ENCODE peak calls at places on chromosomes 1 and 21, in eight cellular contexts. K, B, G, Q, J, R, F and M are unnamed samples. For H3K36me3, the result is how much of the 10 kb centered on the place peaks cover.

GRCh38 chr21:28663111-28663693 is 329.5 kb downstream of the LTN1 start:
- DNase-seq in G (no peak), B (no peak), K (no peak), F (no peak), R (no peak), Q (no peak), J (no peak), M (no peak)

GRCh38 chr1:236947794-236948193 is 56.4 kb downstream of the MT1HL1 start:
- DNase-seq in J (no peak), G (no peak), B (no peak), Q (no peak), K (no peak), R (no peak), F (no peak), M (peak)

GRCh38 chr1:204523605-204524215 is 7.5 kb downstream of the MDM4 start:
- DNase-seq in K (peak), B (no peak), G (no peak), Q (no peak), F (no peak), J (no peak), R (no peak), M (no peak)

GRCh38 chr1:10664251-10664650 is 132.2 kb downstream of the CASZ1 start:
- DNase-seq in G (no peak), J (no peak), K (no peak), Q (no peak), B (no peak), F (no peak), R (no peak), M (peak)

GRCh38 chr1:109241344-109241743 is 8.0 kb upstream of the CELSR2 start:
- DNase-seq in K (no peak), F (no peak), G (peak), B (no peak), Q (no peak), J (no peak), R (no peak), M (peak)

GRCh38 chr1:71650126-71650525 is 569.3 kb upstream of the ZRANB2 start:
- DNase-seq in G (no peak), F (no peak), B (no peak), Q (no peak), K (no peak), R (no peak), J (no peak), M (no peak)

GRCh38 chr1:202237052-202237451 is 43.5 kb downstream of the LGR6 start:
- DNase-seq in Q (peak), B (no peak), G (peak), F (peak), K (peak), R (no peak), J (peak), M (peak)

GRCh38 chr1:234611153-234611798 is 1.3 kb upstream of the IRF2BP2 start:
- DNase-seq in G (no peak), R (no peak), B (peak), J (no peak), F (peak), Q (peak), K (peak), M (no peak)

GRCh38 chr1:206482611-206483010 is 12.3 kb downstream of the IKBKE start:
- DNase-seq in B (no peak), F (no peak), G (no peak), R (no peak), J (no peak), Q (no peak), K (peak), M (no peak)

GRCh38 chr1:83639785-83640184 is 359.1 kb downstream of the TTLL7 start:
- DNase-seq in G (no peak), B (no peak), K (no peak), F (no peak), R (no peak), J (no peak), Q (no peak), M (no peak)

GRCh38 chr1:218658294-218658693 is 313.2 kb downstream of the TGFB2 start:
- DNase-seq in K (no peak), Q (no peak), F (no peak), R (no peak), G (no peak), B (no peak), J (no peak), M (no peak)

GRCh38 chr21:26846036-26846931 is 1.1 kb upstream of the ADAMTS1 start:
- DNase-seq in J (peak), G (no peak), K (peak), Q (peak), F (peak), B (peak), R (peak), M (peak)

GRCh38 chr1:20588634-20589225 is at the start of gene CDA:
- DNase-seq in Q (peak), B (no peak), K (peak), J (peak), G (no peak), F (no peak), R (peak), M (peak)

GRCh38 chr1:212595787-212596714 is 12.5 kb upstream of the ATF3 start:
- DNase-seq in F (peak), B (peak), K (peak), R (no peak), J (no peak), G (peak), Q (peak), M (peak)

GRCh38 chr1:113981962-113982931 is 3.0 kb downstream of the OLFML3 start:
- DNase-seq in F (peak), K (peak), R (no peak), J (no peak), B (peak), G (no peak), Q (peak), M (peak)

GRCh38 chr1:46131727-46132528 is 501 bp downstream of the PIK3R3 start:
- DNase-seq in R (peak), B (peak), G (peak), F (peak), Q (peak), J (no peak), K (peak), M (peak)

GRCh38 chr1:200907611-200908097 is 13.0 kb downstream of the INAVA start:
- DNase-seq in R (peak), G (no peak), J (no peak), K (no peak), B (no peak), Q (no peak), F (no peak), M (no peak)

GRCh38 chr1:151166506-151166956 is 587 bp downstream of the SCNM1 start:
- DNase-seq in B (no peak), Q (peak), K (peak), F (peak), J (no peak), G (no peak), R (no peak), M (no peak)

GRCh38 chr21:37765501-37765900 is 150.8 kb downstream of the KCNJ6 start:
- DNase-seq in J (no peak), Q (no peak), R (no peak), F (no peak), K (peak), G (no peak), B (no peak), M (no peak)

GRCh38 chr1:1890506-1891348 is at the start of gene GNB1:
- DNase-seq in G (peak), J (peak), B (peak), K (peak), Q (peak), R (peak), F (peak), M (peak)

GRCh38 chr1:19045898-19046889 is 89.7 kb upstream of the IFFO2 start:
- DNase-seq in Q (no peak), J (peak), B (no peak), K (no peak), G (no peak), R (no peak), F (no peak), M (no peak)

GRCh38 chr21:36686955-36687354 is 12.0 kb upstream of the SIM2 start:
- DNase-seq in J (no peak), R (no peak), G (no peak), F (no peak), K (no peak), Q (no peak), B (no peak), M (no peak)

GRCh38 chr1:206912445-206913095 is 9.2 kb downstream of the FCMR start:
- DNase-seq in J (peak), B (peak), G (peak), F (peak), R (no peak), K (peak), Q (peak), M (peak)

GRCh38 chr1:23368562-23369334 is 888 bp downstream of the ZNF436 start:
- DNase-seq in Q (peak), F (peak), G (peak), R (peak), K (peak), J (peak), B (peak), M (peak)

GRCh38 chr1:49686107-49686506 is 337.6 kb downstream of the AGBL4 start:
- DNase-seq in F (no peak), R (no peak), K (no peak), G (no peak), J (peak), Q (peak), B (no peak), M (no peak)

GRCh38 chr21:43188712-43189151 is 19.9 kb downstream of the CRYAA start:
- DNase-seq in Q (no peak), R (no peak), B (peak), J (peak), F (no peak), G (no peak), K (no peak), M (peak)

GRCh38 chr1:64915381-64916274 is 50.7 kb downstream of the JAK1 start:
- DNase-seq in K (peak), B (no peak), G (no peak), R (peak), Q (no peak), F (peak), J (no peak), M (no peak)

GRCh38 chr21:45102391-45102932 is 28.1 kb downstream of the ADARB1 start:
- DNase-seq in F (peak), Q (no peak), R (no peak), J (no peak), G (no peak), K (peak), B (no peak), M (no peak)

GRCh38 chr1:39230261-39231190 is 26.0 kb downstream of the MACF1 start:
- DNase-seq in K (no peak), B (peak), R (no peak), F (no peak), Q (no peak), G (no peak), J (no peak), M (peak)

GRCh38 chr1:101239095-101240040 is 2.5 kb downstream of the S1PR1 start:
- DNase-seq in G (no peak), K (no peak), B (no peak), Q (no peak), J (peak), F (no peak), R (no peak), M (no peak)

GRCh38 chr1:41521766-41522165 is 37.3 kb upstream of the EDN2 start:
- DNase-seq in R (no peak), F (no peak), G (no peak), J (no peak), K (no peak), B (no peak), Q (no peak), M (peak)

GRCh38 chr1:162065016-162065415 is 4.5 kb upstream of the NOS1AP start:
- DNase-seq in J (no peak), B (no peak), K (no peak), R (no peak), Q (no peak), F (no peak), G (no peak), M (no peak)

GRCh38 chr1:197659175-197659574 is 116.1 kb downstream of the DENND1B start:
- DNase-seq in Q (no peak), G (no peak), K (no peak), B (no peak), F (no peak), J (no peak), R (no peak), M (no peak)

GRCh38 chr1:7490576-7490975 is 280.5 kb upstream of the VAMP3 start:
- DNase-seq in G (no peak), J (no peak), R (no peak), K (no peak), F (no peak), B (no peak), Q (no peak), M (no peak)

GRCh38 chr21:18617291-18617690 is 213.7 kb upstream of the TMPRSS15 start:
- DNase-seq in J (no peak), B (no peak), K (no peak), R (no peak), G (no peak), F (no peak), Q (no peak), M (no peak)

GRCh38 chr1:234433563-234434285 is 45.3 kb downstream of the TARBP1 start:
- DNase-seq in R (no peak), K (peak), J (no peak), B (no peak), Q (no peak), F (peak), G (peak), M (no peak)

GRCh38 chr1:69929278-69930057 is 275.9 kb downstream of the LRRC40 start:
- DNase-seq in G (no peak), R (no peak), F (no peak), Q (no peak), K (peak), J (no peak), B (no peak), M (no peak)

DNA sequence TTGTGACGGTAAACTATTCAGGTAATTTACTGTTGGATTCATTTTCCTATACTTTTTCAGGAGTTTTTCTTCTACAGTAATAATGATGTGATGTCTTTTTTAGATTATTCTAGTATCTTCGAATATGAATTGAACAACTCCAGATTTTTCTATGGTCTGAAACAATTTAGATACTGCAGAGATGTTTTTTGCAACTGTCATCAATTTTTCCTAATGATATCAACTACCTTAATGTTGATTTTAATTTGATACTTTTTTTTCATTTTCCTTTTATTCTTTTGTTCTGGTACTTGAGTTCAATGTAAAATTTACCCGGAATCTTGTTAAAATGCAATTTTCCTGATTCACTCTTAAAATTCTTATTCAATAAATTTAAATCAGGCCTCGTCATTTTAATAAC is 110.4 kb downstream of the KCNT2 start:
- DNase-seq in R (no peak), B (no peak), J (no peak), F (no peak), Q (no peak), K (no peak), G (no peak), M (no peak)
- H3K36me3 ChIP-seq in R (under half), B (under half), J (under half), F (under half), Q (under half), K (under half), G (under half), M (under half)

GRCh38 chr1:225410036-225410435 is 17.8 kb downstream of the LBR start:
- DNase-seq in J (no peak), R (no peak), K (no peak), F (no peak), G (no peak), Q (no peak), B (no peak), M (no peak)
- H3K36me3 ChIP-seq in J (under half), R (under half), K (under half), F (under half), G (half or more), Q (half or more), B (under half), M (under half)

GRCh38 chr1:24652382-24652781 is 9.3 kb downstream of the SRRM1 start:
- DNase-seq in R (no peak), F (no peak), J (peak), Q (no peak), G (no peak), K (no peak), B (no peak), M (no peak)

GRCh38 chr1:24654011-24654410 is 10.9 kb downstream of the SRRM1 start:
- DNase-seq in K (no peak), G (no peak), Q (no peak), B (no peak), F (no peak), R (no peak), J (no peak), M (no peak)

GRCh38 chr1:24643362-24644346 is 552 bp downstream of the SRRM1 start:
- DNase-seq in F (no peak), Q (peak), K (peak), G (peak), J (peak), R (no peak), B (no peak), M (peak)

GRCh38 chr1:24648919-24649318 is 5.8 kb downstream of the SRRM1 start:
- DNase-seq in K (no peak), J (no peak), Q (no peak), B (no peak), R (no peak), F (no peak), G (no peak), M (no peak)
- H3K36me3 ChIP-seq in K (half or more), J (half or more), Q (half or more), B (under half), R (under half), F (half or more), G (half or more), M (half or more)

GRCh38 chr1:117495068-117495467 is 110.8 kb upstream of the TENT5C start:
- DNase-seq in B (no peak), G (no peak), R (no peak), Q (no peak), J (no peak), F (no peak), K (no peak), M (no peak)

GRCh38 chr1:117499071-117499470 is 106.8 kb upstream of the TENT5C start:
- DNase-seq in Q (no peak), G (no peak), R (no peak), J (no peak), F (no peak), K (no peak), B (no peak), M (no peak)

DNA sequence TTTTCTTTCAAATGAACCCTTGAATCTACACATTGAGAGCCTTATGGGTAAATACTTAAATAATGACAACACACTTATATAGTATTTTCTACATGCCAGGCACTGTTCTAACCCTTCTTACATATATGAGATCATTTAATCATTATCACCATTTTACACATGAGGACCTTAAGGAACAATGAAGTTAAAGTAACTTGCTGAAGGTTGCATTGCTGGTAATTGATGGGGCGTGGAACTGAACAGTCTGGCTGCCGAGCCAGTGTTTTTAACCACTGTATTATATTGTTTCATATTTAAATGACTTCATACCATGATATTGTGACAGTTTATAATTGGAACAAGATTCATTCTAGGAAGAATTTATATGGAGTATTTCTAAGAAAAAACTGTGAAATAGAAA is 111.9 kb upstream of the TENT5C start:
- DNase-seq in B (no peak), Q (no peak), J (no peak), R (no peak), G (no peak), K (no peak), F (no peak), M (no peak)
- H3K36me3 ChIP-seq in B (under half), Q (under half), J (under half), R (under half), G (under half), K (under half), F (under half), M (under half)

GRCh38 chr1:54247858-54248257 is 47.9 kb downstream of the MRPL37 start:
- DNase-seq in K (no peak), Q (no peak), R (no peak), J (no peak), B (no peak), F (no peak), G (no peak), M (no peak)
- H3K36me3 ChIP-seq in K (under half), Q (under half), R (under half), J (under half), B (under half), F (under half), G (half or more), M (under half)

DNA sequence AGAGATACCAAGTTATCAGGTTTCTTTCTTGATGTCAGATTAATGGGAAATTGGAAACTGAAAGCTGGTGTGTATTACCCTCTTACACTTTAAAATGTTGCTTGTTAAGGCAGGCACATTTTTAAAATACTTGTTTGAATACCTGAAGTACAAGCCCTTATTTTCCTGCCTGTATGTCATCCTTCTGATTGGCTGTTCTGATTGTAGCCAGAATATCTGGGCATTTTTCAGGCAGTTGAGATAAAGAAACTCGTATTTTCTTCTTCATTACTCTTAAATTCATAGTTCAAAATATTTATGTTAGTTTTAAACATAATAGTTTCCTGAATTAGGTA is 72.3 kb downstream of the DISP1 start:
- DNase-seq in K (no peak), J (no peak), R (no peak), G (no peak), B (no peak), F (no peak), Q (no peak), M (no peak)
- H3K36me3 ChIP-seq in K (under half), J (under half), R (under half), G (under half), B (under half), F (under half), Q (under half), M (under half)

DNA sequence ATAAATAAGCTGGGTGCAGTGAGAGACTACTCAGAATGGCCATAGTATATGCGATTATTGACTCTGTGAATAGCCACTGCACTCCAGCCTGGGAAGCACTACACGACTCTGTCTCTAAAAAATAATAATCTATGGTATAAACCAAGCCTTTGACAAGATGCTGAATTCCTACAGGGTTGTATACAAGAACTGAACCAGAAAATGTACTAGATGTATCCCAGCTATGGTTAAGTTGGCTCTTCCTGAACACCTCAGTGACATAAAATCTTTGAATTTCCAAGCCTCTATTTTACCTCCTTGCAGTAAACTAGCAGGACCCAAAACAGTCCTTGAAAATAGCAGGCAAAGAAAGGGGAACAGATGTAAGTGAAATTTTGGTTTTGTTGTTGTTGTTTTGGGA is 32.5 kb downstream of the PTP4A2 start:
- DNase-seq in F (no peak), K (no peak), Q (no peak), B (no peak), G (no peak), R (no peak), J (no peak), M (no peak)
- H3K36me3 ChIP-seq in F (half or more), K (under half), Q (under half), B (under half), G (half or more), R (under half), J (under half), M (under half)

GRCh38 chr1:86155807-86156561 is 588 bp downstream of the COL24A1 start:
- DNase-seq in R (peak), G (no peak), B (no peak), K (no peak), Q (peak), F (no peak), J (peak), M (peak)
- H3K36me3 ChIP-seq in R (under half), G (under half), B (under half), K (under half), Q (under half), F (under half), J (under half), M (under half)